ENCODE peak calls at places on chromosomes 1 and 21, in six cellular contexts. U is activated naive CD4-positive, alpha-beta T cell treated with anti-CD3 and anti-CD28 coated beads for 36 hours; L is germinal center; A is kidney glomerular epithelial cell; G is stimulated activated CD4-positive, alpha-beta T cell treated with anti-CD3 and anti-CD28 coated beads, Interleukin-12 subunit alpha, Interleukin-12 subunit beta, amount 100 ng/mL, for 48 hours; Z is HEK293T. T is an unnamed sample.

GRCh38 chr1:97820470-97821188 is 100.2 kb downstream of the DPYD start:
- DNase-seq in U (no peak), L (no peak), A (peak; percentile 57), G (no peak), Z (peak; percentile 14), T (peak; percentile 51)

GRCh38 chr1:40886318-40887011 is 24.3 kb upstream of the CITED4 start:
- DNase-seq in U (no peak), L (no peak), A (no peak), G (no peak), Z (no peak), T (no peak)

GRCh38 chr1:183180634-183181056 is 5.4 kb upstream of the LAMC2 start:
- DNase-seq in U (peak; percentile 67), L (no peak), A (peak; percentile 87), G (no peak), Z (no peak), T (no peak)

GRCh38 chr21:16588433-16588860 is 858.7 kb downstream of the USP25 start:
- DNase-seq in U (no peak), L (no peak), A (peak; percentile 91), G (no peak), Z (peak; percentile 69), T (no peak)

GRCh38 chr1:41830711-41831110 is 88.0 kb downstream of the HIVEP3 start:
- DNase-seq in U (no peak), L (no peak), A (no peak), G (no peak), Z (no peak), T (no peak)

GRCh38 chr21:36207577-36208320 is 51.1 kb downstream of the DOP1B start:
- DNase-seq in U (peak; percentile 34), L (no peak), A (peak; percentile 69), G (no peak), Z (no peak), T (no peak)

GRCh38 chr1:9455487-9456237 is 83.6 kb upstream of the SLC25A33 start:
- DNase-seq in U (peak; percentile 76), L (peak; percentile 83), A (peak; percentile 31), G (peak; percentile 18), Z (peak; percentile 77), T (peak; percentile 17)

GRCh38 chr1:151324390-151324930 is 2.8 kb downstream of the PI4KB start:
- DNase-seq in U (no peak), L (no peak), A (no peak), G (no peak), Z (no peak), T (no peak)

GRCh38 chr1:19815801-19816736 is 986 bp upstream of the RNF186 start:
- DNase-seq in U (no peak), L (peak; percentile 33), A (no peak), G (no peak), Z (no peak), T (no peak)

GRCh38 chr1:3409737-3410434 is 44.6 kb upstream of the ARHGEF16 start:
- DNase-seq in U (no peak), L (no peak), A (peak; percentile 24), G (no peak), Z (no peak), T (no peak)

GRCh38 chr1:87154351-87154750 is 174.3 kb upstream of the LMO4 start:
- DNase-seq in U (no peak), L (no peak), A (no peak), G (no peak), Z (no peak), T (no peak)

GRCh38 chr1:53498555-53499142 is 39.5 kb downstream of the DMRTB1 start:
- DNase-seq in U (no peak), L (no peak), A (no peak), G (no peak), Z (no peak), T (no peak)

GRCh38 chr1:73998348-73998959 is 199.5 kb downstream of the LRRIQ3 start:
- DNase-seq in U (no peak), L (no peak), A (peak; percentile 71), G (no peak), Z (peak; percentile 30), T (peak; percentile 46)

GRCh38 chr1:77394166-77394565 is 112.3 kb downstream of the AK5 start:
- DNase-seq in U (no peak), L (no peak), A (no peak), G (no peak), Z (no peak), T (no peak)

GRCh38 chr21:31804008-31804394 is 68.8 kb upstream of the HUNK start:
- DNase-seq in U (no peak), L (no peak), A (no peak), G (no peak), Z (no peak), T (no peak)

GRCh38 chr1:38587734-38588133 is 271.8 kb downstream of the RRAGC start:
- DNase-seq in U (no peak), L (no peak), A (no peak), G (no peak), Z (no peak), T (no peak)

T was measured in AML-193.